ENCODE peak calls at places on chromosomes 6 and 20, in five cellular contexts. K is body of pancreas, V is A549, Y is H1, A is uterus. U is an unnamed sample.

GRCh38 chr6:166470029-166470862 is 87.5 kb upstream of the MPC1 start:
- DNase-seq in K (no peak), V (no peak), Y (no peak), A (no peak), U (no peak)

GRCh38 chr6:150685860-150686259 is 86.2 kb downstream of the PLEKHG1 start:
- DNase-seq in K (no peak), V (peak; percentile 28), Y (peak; percentile 89), A (peak; percentile 28), U (peak; percentile 71)

GRCh38 chr20:63106108-63106764 is 99.5 kb upstream of the BHLHE23 start:
- DNase-seq in K (peak; percentile 87), V (peak; percentile 34), Y (no peak), A (peak; percentile 37), U (no peak)

GRCh38 chr6:55819811-55820210 is 55.6 kb downstream of the BMP5 start:
- DNase-seq in K (no peak), V (no peak), Y (no peak), A (no peak), U (no peak)

GRCh38 chr20:44966030-44966961 is at the start of gene STK4:
- DNase-seq in K (peak; percentile 93), V (peak; percentile 95), Y (peak; percentile 95), A (peak; percentile 90), U (peak; percentile 98)

GRCh38 chr20:63696628-63697356 is at the start of gene TNFRSF6B:
- DNase-seq in K (peak; percentile 19), V (no peak), Y (peak; percentile 78), A (no peak), U (no peak)

GRCh38 chr20:33441142-33441955 is 2.2 kb downstream of the SNTA1 start:
- DNase-seq in K (no peak), V (no peak), Y (no peak), A (no peak), U (no peak)

GRCh38 chr6:24775520-24776058 is 852 bp downstream of the GMNN start:
- DNase-seq in K (peak; percentile 34), V (no peak), Y (no peak), A (no peak), U (no peak)

GRCh38 chr6:44068607-44069296 is 58.5 kb downstream of the MRPL14 start:
- DNase-seq in K (no peak), V (no peak), Y (no peak), A (no peak), U (no peak)

GRCh38 chr6:106309766-106310373 is 15.7 kb downstream of the ATG5 start:
- DNase-seq in K (no peak), V (no peak), Y (no peak), A (no peak), U (no peak)

GRCh38 chr6:30685157-30685976 is 1.1 kb downstream of the PPP1R18 start:
- DNase-seq in K (no peak), V (no peak), Y (no peak), A (no peak), U (peak; percentile 48)

GRCh38 chr20:47951521-47951951 is 166.3 kb upstream of the SULF2 start:
- DNase-seq in K (no peak), V (no peak), Y (no peak), A (no peak), U (no peak)

GRCh38 chr20:8608470-8608869 is 460.4 kb upstream of the PLCB4 start:
- DNase-seq in K (no peak), V (no peak), Y (no peak), A (no peak), U (no peak)

GRCh38 chr20:50410343-50410742 is 99.8 kb upstream of the PTPN1 start:
- DNase-seq in K (no peak), V (no peak), Y (no peak), A (no peak), U (no peak)

GRCh38 chr20:8427419-8428065 is 295.5 kb downstream of the PLCB1 start:
- DNase-seq in K (no peak), V (no peak), Y (no peak), A (no peak), U (no peak)

GRCh38 chr6:152435816-152436215 is 201.3 kb downstream of the SYNE1 start:
- DNase-seq in K (no peak), V (no peak), Y (no peak), A (no peak), U (no peak)

GRCh38 chr20:43188861-43189613 is 669 bp downstream of the PTPRT start:
- DNase-seq in K (no peak), V (no peak), Y (peak; percentile 63), A (no peak), U (no peak)

GRCh38 chr6:145139451-145139850 is 595.9 kb downstream of the EPM2A start:
- DNase-seq in K (no peak), V (no peak), Y (no peak), A (no peak), U (no peak)

GRCh38 chr6:74879234-74879633 is 326.6 kb downstream of the COL12A1 start:
- DNase-seq in K (no peak), V (no peak), Y (no peak), A (no peak), U (no peak)

GRCh38 chr6:136073216-136073615 is 176.9 kb downstream of the MTFR2 start:
- DNase-seq in K (no peak), V (no peak), Y (no peak), A (no peak), U (no peak)

GRCh38 chr6:154995241-154996162 is at the start of gene TIAM2:
- DNase-seq in K (no peak), V (peak; percentile 13), Y (peak; percentile 85), A (no peak), U (no peak)

GRCh38 chr6:23454090-23454998 is 671.7 kb upstream of the NRSN1 start:
- DNase-seq in K (no peak), V (peak; percentile 5), Y (no peak), A (no peak), U (no peak)

GRCh38 chr6:166005401-166005845 is 162.2 kb downstream of the TBXT start:
- DNase-seq in K (peak; percentile 43), V (peak; percentile 72), Y (no peak), A (peak; percentile 67), U (no peak)

DNA sequence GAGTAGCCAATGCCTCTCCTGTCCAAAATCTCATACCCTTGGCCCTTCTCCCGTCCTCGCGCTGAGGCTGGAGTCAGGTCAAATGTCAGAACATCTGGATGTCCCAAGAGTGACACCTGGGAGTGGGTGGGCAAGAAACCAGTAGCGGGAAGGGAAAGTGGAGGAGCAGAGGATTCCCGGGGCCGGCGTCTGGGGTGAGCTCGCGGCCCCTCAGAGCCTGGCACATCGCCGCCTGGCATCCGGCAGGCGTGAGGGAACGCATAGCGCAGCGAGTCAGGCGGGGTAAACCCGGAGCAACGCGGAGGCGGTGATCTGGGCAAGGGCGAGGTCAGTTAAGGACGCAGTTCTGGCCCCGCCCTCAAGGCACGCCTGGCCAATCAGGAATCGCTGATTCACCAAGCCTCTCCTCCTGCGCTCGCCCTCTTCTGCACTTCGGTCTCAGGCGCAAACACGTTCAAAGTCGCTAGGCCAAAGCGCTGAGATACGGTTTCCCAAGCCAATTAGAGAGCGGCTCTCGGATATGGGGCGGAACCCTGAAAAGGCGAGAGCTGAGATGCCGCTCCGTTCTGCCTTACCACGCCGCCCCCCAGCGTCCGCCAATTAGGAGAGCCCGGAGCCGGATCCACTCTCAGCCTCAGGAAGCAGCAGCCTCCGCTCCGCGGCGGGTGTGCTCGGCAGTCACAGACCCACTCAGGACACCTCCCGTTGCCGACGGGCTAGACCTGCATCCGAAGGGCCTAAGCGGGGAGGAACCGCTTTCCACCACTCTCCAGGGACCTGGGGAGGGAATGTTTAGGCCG is 22.5 kb downstream of the VPS52 start:
- DNase-seq in K (peak; percentile 98), V (peak; percentile 97), Y (peak; percentile 95), A (peak; percentile 97), U (peak; percentile 97)
- TF ChIP-seq POLR2A in K (peak; percentile 57), V (peak; percentile 79), Y (peak; percentile 70), A (peak; percentile 68), U (peak; percentile 57)

DNA sequence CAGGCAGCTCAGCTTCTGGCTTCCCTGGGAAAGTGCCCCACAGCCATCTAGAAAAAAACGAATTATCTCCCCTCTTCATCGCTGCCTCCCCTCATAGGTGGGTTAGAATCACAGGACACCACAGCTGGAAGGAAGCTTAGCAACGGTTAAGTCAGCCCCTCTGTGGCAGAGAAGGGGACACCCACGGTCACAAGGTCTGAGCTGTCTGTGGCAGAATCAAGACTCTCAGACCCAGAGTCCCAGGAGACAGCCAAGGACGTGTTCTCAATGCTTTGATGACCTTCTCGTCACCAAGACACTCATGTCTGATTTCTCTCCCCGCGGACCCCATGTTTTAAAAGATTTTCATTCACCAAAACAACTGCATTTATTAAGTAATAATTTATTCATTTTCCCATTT is 221.5 kb downstream of the NRN1 start:
- DNase-seq in K (no peak), V (no peak), Y (no peak), A (no peak), U (no peak)
- TF ChIP-seq POLR2A in K (no peak), V (no peak), Y (no peak), A (no peak), U (no peak)

GRCh38 chr6:27388293-27389197 is at the start of gene ZNF391:
- DNase-seq in K (peak; percentile 72), V (peak; percentile 82), Y (peak; percentile 84), A (peak; percentile 63), U (peak; percentile 83)
- TF ChIP-seq POLR2A in K (peak; percentile 41), V (peak; percentile 42), Y (peak; percentile 87), A (peak; percentile 31), U (no peak)

GRCh38 chr6:12009180-12009748 is 2.8 kb upstream of the HIVEP1 start:
- DNase-seq in K (no peak), V (no peak), Y (no peak), A (no peak), U (no peak)
- TF ChIP-seq POLR2A in K (no peak), V (no peak), Y (no peak), A (no peak), U (no peak)

DNA sequence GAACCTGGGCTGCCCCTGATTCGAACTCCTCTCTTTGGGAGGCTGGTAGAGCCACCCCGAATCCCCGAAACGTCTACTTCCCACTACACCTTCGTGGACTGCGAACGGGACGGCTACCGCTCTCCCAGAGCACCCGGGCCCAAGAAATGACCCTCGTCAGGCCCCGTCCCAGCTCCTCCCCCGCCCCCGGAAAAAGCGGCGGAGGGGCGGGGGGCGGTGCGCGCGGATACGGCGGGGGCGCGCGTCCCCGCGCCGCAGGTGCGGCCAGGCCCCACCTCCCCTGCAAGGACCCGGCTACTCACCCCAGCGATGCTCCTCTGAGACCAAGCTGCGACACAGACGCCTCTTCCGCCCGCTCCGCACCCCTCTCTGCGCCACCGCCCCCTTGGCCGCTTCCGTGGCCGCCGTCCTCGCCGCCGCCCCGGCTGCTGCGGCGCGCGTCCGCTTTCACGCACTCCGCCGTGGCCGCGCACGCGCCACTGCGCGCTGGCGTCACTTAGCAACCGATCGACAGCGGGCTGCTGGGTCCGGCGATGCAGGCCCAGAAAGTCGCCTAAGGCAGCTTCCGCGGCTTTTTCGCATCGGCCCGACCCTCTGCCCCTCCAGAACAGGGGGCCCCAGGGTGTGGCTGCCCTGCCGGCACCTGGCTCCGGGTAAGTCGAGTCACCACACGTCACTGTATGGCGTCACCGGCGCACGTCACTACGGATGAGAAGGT is at the start of gene BTBD9:
- DNase-seq in K (peak; percentile 76), V (peak; percentile 76), Y (peak; percentile 90), A (peak; percentile 75), U (peak; percentile 80)
- TF ChIP-seq POLR2A in K (peak; percentile 46), V (peak; percentile 38), Y (peak; percentile 35), A (peak; percentile 66), U (peak; percentile 61)

GRCh38 chr6:7196019-7196402 is 88.2 kb downstream of the RREB1 start:
- DNase-seq in K (no peak), V (no peak), Y (no peak), A (no peak), U (no peak)
- TF ChIP-seq POLR2A in K (no peak), V (no peak), Y (no peak), A (no peak), U (no peak)

GRCh38 chr6:164107297-164107995 is 692.9 kb downstream of the QKI start:
- DNase-seq in K (no peak), V (no peak), Y (no peak), A (no peak), U (no peak)
- TF ChIP-seq POLR2A in K (no peak), V (no peak), Y (no peak), A (no peak), U (no peak)